ENCODE peak calls at places on chromosomes 1 and 21, in ten cellular contexts. One of them, this sample, is unnamed.

GRCh38 chr1:207355513-207356295 is 34.2 kb downstream of the CD55 start:
- DNase-seq in body of pancreas: no peak
- DNase-seq in fibroblast of lung: no peak
- DNase-seq in A549: no peak
- DNase-seq in endodermal cell: no peak
- DNase-seq in lower leg skin: no peak
- DNase-seq in osteoblast: no peak
- DNase-seq in tibial artery: no peak
- DNase-seq in thyroid gland: no peak
- DNase-seq in AG04449: no peak
- DNase-seq in this sample: no peak

GRCh38 chr1:229665912-229666558 is 40.0 kb downstream of the URB2 start:
- DNase-seq in body of pancreas: no peak
- DNase-seq in fibroblast of lung: no peak
- DNase-seq in A549: no peak
- DNase-seq in endodermal cell: no peak
- DNase-seq in lower leg skin: no peak
- DNase-seq in osteoblast: no peak
- DNase-seq in tibial artery: no peak
- DNase-seq in thyroid gland: no peak
- DNase-seq in AG04449: no peak
- DNase-seq in this sample: no peak

GRCh38 chr1:201180901-201181300 is 9.7 kb upstream of the IGFN1 start:
- DNase-seq in body of pancreas: no peak
- DNase-seq in fibroblast of lung: no peak
- DNase-seq in A549: no peak
- DNase-seq in endodermal cell: no peak
- DNase-seq in lower leg skin: no peak
- DNase-seq in osteoblast: no peak
- DNase-seq in tibial artery: no peak
- DNase-seq in thyroid gland: no peak
- DNase-seq in AG04449: no peak
- DNase-seq in this sample: no peak

GRCh38 chr1:94666797-94667196 is 125.2 kb upstream of the F3 start:
- DNase-seq in body of pancreas: no peak
- DNase-seq in fibroblast of lung: no peak
- DNase-seq in A549: no peak
- DNase-seq in endodermal cell: no peak
- DNase-seq in lower leg skin: no peak
- DNase-seq in osteoblast: no peak
- DNase-seq in tibial artery: no peak
- DNase-seq in thyroid gland: no peak
- DNase-seq in AG04449: no peak
- DNase-seq in this sample: no peak

GRCh38 chr1:152442765-152443164 is 28.7 kb upstream of the CRNN start:
- DNase-seq in body of pancreas: peak
- DNase-seq in fibroblast of lung: peak
- DNase-seq in A549: no peak
- DNase-seq in endodermal cell: no peak
- DNase-seq in lower leg skin: peak
- DNase-seq in osteoblast: peak
- DNase-seq in tibial artery: no peak
- DNase-seq in thyroid gland: peak
- DNase-seq in AG04449: no peak
- DNase-seq in this sample: no peak

GRCh38 chr1:40300249-40300567 is 16.9 kb downstream of the COL9A2 start:
- DNase-seq in body of pancreas: no peak
- DNase-seq in fibroblast of lung: no peak
- DNase-seq in A549: no peak
- DNase-seq in endodermal cell: no peak
- DNase-seq in lower leg skin: no peak
- DNase-seq in osteoblast: peak
- DNase-seq in tibial artery: no peak
- DNase-seq in thyroid gland: no peak
- DNase-seq in AG04449: no peak
- DNase-seq in this sample: no peak

GRCh38 chr1:87279966-87280535 is 48.6 kb upstream of the LMO4 start:
- DNase-seq in body of pancreas: no peak
- DNase-seq in fibroblast of lung: peak
- DNase-seq in A549: peak
- DNase-seq in endodermal cell: no peak
- DNase-seq in lower leg skin: no peak
- DNase-seq in osteoblast: no peak
- DNase-seq in tibial artery: no peak
- DNase-seq in thyroid gland: no peak
- DNase-seq in AG04449: no peak
- DNase-seq in this sample: no peak

GRCh38 chr21:31730687-31731111 is 1.2 kb downstream of the SCAF4 start:
- DNase-seq in body of pancreas: peak
- DNase-seq in fibroblast of lung: no peak
- DNase-seq in A549: peak
- DNase-seq in endodermal cell: peak
- DNase-seq in lower leg skin: no peak
- DNase-seq in osteoblast: peak
- DNase-seq in tibial artery: no peak
- DNase-seq in thyroid gland: no peak
- DNase-seq in AG04449: no peak
- DNase-seq in this sample: no peak

GRCh38 chr1:201488817-201489581 is 17.9 kb downstream of the CSRP1 start:
- DNase-seq in body of pancreas: peak
- DNase-seq in fibroblast of lung: peak
- DNase-seq in A549: peak
- DNase-seq in endodermal cell: no peak
- DNase-seq in lower leg skin: no peak
- DNase-seq in osteoblast: peak
- DNase-seq in tibial artery: peak
- DNase-seq in thyroid gland: no peak
- DNase-seq in AG04449: peak
- DNase-seq in this sample: no peak

GRCh38 chr1:115189814-115190541 is 100.7 kb upstream of the TSPAN2 start:
- DNase-seq in body of pancreas: no peak
- DNase-seq in fibroblast of lung: peak
- DNase-seq in A549: peak
- DNase-seq in endodermal cell: no peak
- DNase-seq in lower leg skin: no peak
- DNase-seq in osteoblast: peak
- DNase-seq in tibial artery: no peak
- DNase-seq in thyroid gland: no peak
- DNase-seq in AG04449: peak
- DNase-seq in this sample: no peak

GRCh38 chr21:41839387-41840000 is 39.6 kb downstream of the PRDM15 start:
- DNase-seq in body of pancreas: no peak
- DNase-seq in fibroblast of lung: no peak
- DNase-seq in A549: no peak
- DNase-seq in endodermal cell: no peak
- DNase-seq in lower leg skin: no peak
- DNase-seq in osteoblast: peak
- DNase-seq in tibial artery: no peak
- DNase-seq in thyroid gland: no peak
- DNase-seq in AG04449: no peak
- DNase-seq in this sample: no peak

GRCh38 chr21:22885614-22886013 is 1887.4 kb downstream of the NCAM2 start:
- DNase-seq in body of pancreas: no peak
- DNase-seq in fibroblast of lung: no peak
- DNase-seq in A549: no peak
- DNase-seq in endodermal cell: no peak
- DNase-seq in lower leg skin: no peak
- DNase-seq in osteoblast: no peak
- DNase-seq in tibial artery: no peak
- DNase-seq in thyroid gland: no peak
- DNase-seq in AG04449: no peak
- DNase-seq in this sample: no peak

GRCh38 chr1:116375165-116375883 is 2.3 kb downstream of the ATP1A1 start:
- DNase-seq in body of pancreas: peak
- DNase-seq in fibroblast of lung: no peak
- DNase-seq in A549: no peak
- DNase-seq in endodermal cell: no peak
- DNase-seq in lower leg skin: no peak
- DNase-seq in osteoblast: no peak
- DNase-seq in tibial artery: no peak
- DNase-seq in thyroid gland: no peak
- DNase-seq in AG04449: no peak
- DNase-seq in this sample: no peak

GRCh38 chr1:40130892-40131291 is 30.3 kb upstream of the RLF start:
- DNase-seq in body of pancreas: no peak
- DNase-seq in fibroblast of lung: no peak
- DNase-seq in A549: peak
- DNase-seq in endodermal cell: no peak
- DNase-seq in lower leg skin: no peak
- DNase-seq in osteoblast: no peak
- DNase-seq in tibial artery: no peak
- DNase-seq in thyroid gland: no peak
- DNase-seq in AG04449: no peak
- DNase-seq in this sample: no peak

GRCh38 chr1:230978491-230979388 is at the start of the genes ARV1 and TTC13:
- DNase-seq in body of pancreas: peak
- DNase-seq in fibroblast of lung: peak
- DNase-seq in A549: peak
- DNase-seq in endodermal cell: peak
- DNase-seq in lower leg skin: peak
- DNase-seq in osteoblast: peak
- DNase-seq in tibial artery: peak
- DNase-seq in thyroid gland: peak
- DNase-seq in AG04449: peak
- DNase-seq in this sample: peak
- TF ChIP-seq CTCF in body of pancreas: peak
- TF ChIP-seq CTCF in fibroblast of lung: no peak
- TF ChIP-seq CTCF in A549: peak
- TF ChIP-seq CTCF in endodermal cell: peak
- TF ChIP-seq CTCF in lower leg skin: no peak
- TF ChIP-seq CTCF in osteoblast: no peak
- TF ChIP-seq CTCF in tibial artery: peak
- TF ChIP-seq CTCF in thyroid gland: peak
- TF ChIP-seq CTCF in AG04449: peak
- TF ChIP-seq CTCF in this sample: peak

DNA sequence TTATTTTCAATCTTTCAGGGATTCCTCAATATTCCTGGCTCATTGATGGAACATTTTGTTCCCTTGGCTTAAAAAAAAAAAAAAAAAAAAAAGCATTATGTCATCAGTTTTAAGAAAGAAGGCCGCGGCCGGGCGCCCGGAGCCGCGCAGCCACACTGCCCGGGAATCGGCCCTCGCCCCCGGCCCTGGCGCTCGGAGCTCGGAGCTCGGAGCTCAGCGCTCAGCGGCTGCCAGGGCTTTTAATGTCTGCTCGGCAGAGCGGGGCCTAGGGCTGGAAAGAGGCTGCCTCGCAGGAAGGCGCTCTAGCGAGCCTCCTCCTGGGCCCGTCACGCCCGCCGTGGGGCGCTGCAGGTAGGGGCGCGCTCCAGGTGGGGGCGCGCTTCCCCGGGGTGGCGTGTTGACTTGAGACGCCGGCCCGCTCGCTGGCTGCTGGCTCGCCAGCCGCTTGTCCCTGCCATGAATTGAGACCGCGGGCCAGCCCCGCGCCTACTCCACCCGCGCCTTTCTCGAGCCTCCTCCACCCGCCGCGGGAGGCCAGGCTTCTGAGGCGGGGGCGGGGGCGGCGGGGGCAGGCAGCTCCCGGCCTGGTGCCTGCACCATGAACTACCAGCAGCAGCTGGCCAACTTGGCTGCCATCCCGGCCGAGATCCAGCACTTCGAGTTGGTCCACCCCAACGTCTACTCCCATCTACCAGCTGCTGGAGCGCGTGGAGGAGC is 5.4 kb upstream of the TDRD5 start:
- DNase-seq in body of pancreas: peak
- DNase-seq in fibroblast of lung: peak
- DNase-seq in A549: peak
- DNase-seq in endodermal cell: peak
- DNase-seq in lower leg skin: peak
- DNase-seq in osteoblast: peak
- DNase-seq in tibial artery: peak
- DNase-seq in thyroid gland: peak
- DNase-seq in AG04449: no peak
- DNase-seq in this sample: peak
- H3K4me3 ChIP-seq in body of pancreas: no peak
- H3K4me3 ChIP-seq in fibroblast of lung: peak
- H3K4me3 ChIP-seq in A549: peak
- H3K4me3 ChIP-seq in endodermal cell: peak
- H3K4me3 ChIP-seq in lower leg skin: no peak
- H3K4me3 ChIP-seq in osteoblast: peak
- H3K4me3 ChIP-seq in tibial artery: peak
- H3K4me3 ChIP-seq in thyroid gland: peak
- H3K4me3 ChIP-seq in AG04449: peak
- H3K4me3 ChIP-seq in this sample: peak

DNA sequence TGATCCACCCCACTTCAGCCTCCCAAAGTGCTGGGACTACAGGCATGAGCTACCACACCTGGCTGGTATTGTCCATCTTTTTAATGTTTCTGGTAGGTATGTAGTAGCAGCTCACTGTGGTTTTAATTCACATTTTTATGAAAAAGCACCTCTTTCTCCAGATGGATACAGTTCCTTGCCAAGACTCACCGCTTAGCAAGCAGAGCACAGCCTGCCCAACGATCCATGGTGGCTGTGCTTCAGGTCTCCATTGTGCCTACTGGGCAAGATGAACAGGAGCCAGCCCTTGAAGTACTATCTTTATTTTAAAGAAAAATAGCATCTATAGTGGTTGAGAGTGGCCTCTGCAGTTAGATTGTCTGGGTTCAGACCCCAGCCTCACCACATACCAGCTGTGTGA is 37.6 kb upstream of the GRHL3 start:
- DNase-seq in body of pancreas: no peak
- DNase-seq in fibroblast of lung: no peak
- DNase-seq in A549: no peak
- DNase-seq in endodermal cell: no peak
- DNase-seq in lower leg skin: no peak
- DNase-seq in osteoblast: no peak
- DNase-seq in tibial artery: no peak
- DNase-seq in thyroid gland: no peak
- DNase-seq in AG04449: no peak
- DNase-seq in this sample: no peak
- TF ChIP-seq CTCF in body of pancreas: no peak
- TF ChIP-seq CTCF in fibroblast of lung: no peak
- TF ChIP-seq CTCF in A549: no peak
- TF ChIP-seq CTCF in endodermal cell: no peak
- TF ChIP-seq CTCF in lower leg skin: no peak
- TF ChIP-seq CTCF in osteoblast: no peak
- TF ChIP-seq CTCF in tibial artery: no peak
- TF ChIP-seq CTCF in thyroid gland: no peak
- TF ChIP-seq CTCF in AG04449: no peak
- TF ChIP-seq CTCF in this sample: no peak

GRCh38 chr1:109508001-109508872 is 1.3 kb downstream of the AMIGO1 start:
- DNase-seq in body of pancreas: no peak
- DNase-seq in fibroblast of lung: no peak
- DNase-seq in A549: no peak
- DNase-seq in endodermal cell: no peak
- DNase-seq in lower leg skin: no peak
- DNase-seq in osteoblast: peak
- DNase-seq in tibial artery: no peak
- DNase-seq in thyroid gland: no peak
- DNase-seq in AG04449: no peak
- DNase-seq in this sample: no peak
- H3K4me3 ChIP-seq in body of pancreas: no peak
- H3K4me3 ChIP-seq in fibroblast of lung: no peak
- H3K4me3 ChIP-seq in A549: no peak
- H3K4me3 ChIP-seq in endodermal cell: no peak
- H3K4me3 ChIP-seq in lower leg skin: no peak
- H3K4me3 ChIP-seq in osteoblast: no peak
- H3K4me3 ChIP-seq in tibial artery: peak
- H3K4me3 ChIP-seq in thyroid gland: no peak
- H3K4me3 ChIP-seq in AG04449: no peak
- H3K4me3 ChIP-seq in this sample: no peak

GRCh38 chr1:64952055-64952699 is 14.2 kb downstream of the JAK1 start:
- DNase-seq in body of pancreas: no peak
- DNase-seq in fibroblast of lung: no peak
- DNase-seq in A549: no peak
- DNase-seq in endodermal cell: no peak
- DNase-seq in lower leg skin: no peak
- DNase-seq in osteoblast: no peak
- DNase-seq in tibial artery: no peak
- DNase-seq in thyroid gland: no peak
- DNase-seq in AG04449: no peak
- DNase-seq in this sample: no peak
- TF ChIP-seq CTCF in body of pancreas: no peak
- TF ChIP-seq CTCF in fibroblast of lung: no peak
- TF ChIP-seq CTCF in A549: no peak
- TF ChIP-seq CTCF in endodermal cell: no peak
- TF ChIP-seq CTCF in lower leg skin: no peak
- TF ChIP-seq CTCF in osteoblast: no peak
- TF ChIP-seq CTCF in tibial artery: no peak
- TF ChIP-seq CTCF in thyroid gland: no peak
- TF ChIP-seq CTCF in AG04449: no peak
- TF ChIP-seq CTCF in this sample: no peak

This sample was measured in LNCaP clone FGC.